ENCODE peak calls at places on chromosomes 1 and 21, in six cellular contexts. Z is OCI-LY7; E is CD4-positive, alpha-beta T cell; B is psoas muscle; Q is Peyer's patch; N is breast epithelium. R is an unnamed sample.

GRCh38 chr1:180280617-180281016 is 50.6 kb downstream of the LHX4 start:
- DNase-seq in Z (no peak), E (no peak), B (no peak), Q (no peak), N (no peak), R (no peak)

GRCh38 chr1:153933955-153934354 is 11.2 kb upstream of the GATAD2B start:
- DNase-seq in Z (no peak), E (no peak), B (no peak), Q (peak), N (no peak), R (no peak)

GRCh38 chr1:198876371-198876871 is 237.6 kb downstream of the PTPRC start:
- DNase-seq in Z (no peak), E (no peak), B (no peak), Q (no peak), N (no peak), R (no peak)

GRCh38 chr1:112172294-112172882 is 182.9 kb upstream of the KCND3 start:
- DNase-seq in Z (peak), E (no peak), B (peak), Q (no peak), N (no peak), R (peak)

GRCh38 chr1:229572286-229572685 is 13.8 kb upstream of the ABCB10 start:
- DNase-seq in Z (no peak), E (no peak), B (no peak), Q (no peak), N (no peak), R (no peak)

GRCh38 chr1:200925821-200926220 is 31.1 kb downstream of the INAVA start:
- DNase-seq in Z (no peak), E (no peak), B (no peak), Q (no peak), N (no peak), R (peak)

GRCh38 chr1:11520531-11521233 is 41.7 kb downstream of the DISP3 start:
- DNase-seq in Z (no peak), E (no peak), B (no peak), Q (peak), N (peak), R (no peak)

GRCh38 chr1:19597463-19598309 is 46.4 kb upstream of the NBL1 start:
- DNase-seq in Z (no peak), E (no peak), B (no peak), Q (no peak), N (no peak), R (peak)

GRCh38 chr21:45427331-45428271 is 22.6 kb downstream of the COL18A1 start:
- DNase-seq in Z (no peak), E (no peak), B (peak), Q (peak), N (no peak), R (no peak)

GRCh38 chr1:81606656-81607055 is 194.1 kb upstream of the ADGRL2 start:
- DNase-seq in Z (no peak), E (no peak), B (no peak), Q (no peak), N (no peak), R (no peak)

GRCh38 chr1:172109357-172109756 is 268.1 kb downstream of the DNM3 start:
- DNase-seq in Z (no peak), E (no peak), B (no peak), Q (no peak), N (no peak), R (no peak)

GRCh38 chr1:48597663-48598062 is 125.7 kb upstream of the SPATA6 start:
- DNase-seq in Z (no peak), E (no peak), B (no peak), Q (no peak), N (no peak), R (no peak)

GRCh38 chr1:173332026-173332425 is 124.9 kb upstream of the TNFSF4 start:
- DNase-seq in Z (no peak), E (no peak), B (no peak), Q (no peak), N (no peak), R (no peak)

GRCh38 chr1:221141606-221142285 is 262.5 kb downstream of the HLX start:
- DNase-seq in Z (no peak), E (no peak), B (no peak), Q (no peak), N (no peak), R (no peak)

GRCh38 chr1:35428360-35428759 is 128.8 kb downstream of the KIAA0319L start:
- DNase-seq in Z (no peak), E (no peak), B (no peak), Q (no peak), N (no peak), R (no peak)

GRCh38 chr1:201461783-201462441 is 7.1 kb downstream of the PHLDA3 start:
- DNase-seq in Z (no peak), E (no peak), B (peak), Q (peak), N (peak), R (no peak)

GRCh38 chr1:30750751-30751291 is 6.8 kb downstream of the LAPTM5 start:
- DNase-seq in Z (peak), E (no peak), B (no peak), Q (peak), N (no peak), R (no peak)

GRCh38 chr1:48469616-48470500 is 2.1 kb downstream of the SPATA6 start:
- DNase-seq in Z (peak), E (no peak), B (peak), Q (peak), N (no peak), R (no peak)

GRCh38 chr1:146049436-146049835 is 27.9 kb upstream of the HJV start:
- DNase-seq in Z (no peak), E (no peak), B (peak), Q (no peak), N (no peak), R (no peak)

GRCh38 chr1:204296431-204296988 is 63.2 kb downstream of the PLEKHA6 start:
- DNase-seq in Z (no peak), E (no peak), B (no peak), Q (no peak), N (no peak), R (no peak)

GRCh38 chr1:87024936-87025537 is 110.6 kb downstream of the HS2ST1 start:
- DNase-seq in Z (peak), E (no peak), B (no peak), Q (no peak), N (no peak), R (no peak)

GRCh38 chr1:229882621-229883020 is 184.4 kb upstream of the GALNT2 start:
- DNase-seq in Z (no peak), E (no peak), B (no peak), Q (no peak), N (no peak), R (no peak)

GRCh38 chr21:36704958-36705678 is 6.2 kb downstream of the SIM2 start:
- DNase-seq in Z (no peak), E (no peak), B (no peak), Q (peak), N (no peak), R (no peak)

GRCh38 chr21:37868896-37869295 is 47.4 kb downstream of the KCNJ6 start:
- DNase-seq in Z (no peak), E (no peak), B (no peak), Q (no peak), N (no peak), R (no peak)

GRCh38 chr21:21624674-21625073 is 626.5 kb downstream of the NCAM2 start:
- DNase-seq in Z (no peak), E (no peak), B (no peak), Q (no peak), N (no peak), R (no peak)

GRCh38 chr1:6123083-6123482 is 57.0 kb downstream of the CHD5 start:
- DNase-seq in Z (no peak), E (no peak), B (no peak), Q (no peak), N (no peak), R (no peak)

GRCh38 chr1:30242722-30243465 is 480.5 kb downstream of the MATN1 start:
- DNase-seq in Z (no peak), E (no peak), B (no peak), Q (no peak), N (no peak), R (no peak)

GRCh38 chr1:53346814-53347176 is 18.9 kb upstream of the LRP8 start:
- DNase-seq in Z (no peak), E (no peak), B (no peak), Q (peak), N (peak), R (no peak)

GRCh38 chr1:42962641-42963377 is 4.1 kb upstream of the SLC2A1 start:
- DNase-seq in Z (no peak), E (no peak), B (no peak), Q (no peak), N (no peak), R (no peak)

GRCh38 chr1:205800973-205801703 is 11.9 kb downstream of the SLC41A1 start:
- DNase-seq in Z (no peak), E (no peak), B (no peak), Q (no peak), N (no peak), R (no peak)

GRCh38 chr1:25917996-25918395 is 11.8 kb upstream of the STMN1 start:
- DNase-seq in Z (no peak), E (no peak), B (no peak), Q (no peak), N (no peak), R (no peak)

GRCh38 chr1:55912438-55912837 is 666.9 kb downstream of the PLPP3 start:
- DNase-seq in Z (no peak), E (no peak), B (no peak), Q (no peak), N (no peak), R (no peak)

GRCh38 chr1:89553195-89553584 is 28.6 kb downstream of the LRRC8B start:
- DNase-seq in Z (no peak), E (no peak), B (no peak), Q (no peak), N (no peak), R (no peak)
- H3K27ac ChIP-seq in Z (peak), E (no peak), B (peak), Q (peak), N (peak), R (no peak)

DNA sequence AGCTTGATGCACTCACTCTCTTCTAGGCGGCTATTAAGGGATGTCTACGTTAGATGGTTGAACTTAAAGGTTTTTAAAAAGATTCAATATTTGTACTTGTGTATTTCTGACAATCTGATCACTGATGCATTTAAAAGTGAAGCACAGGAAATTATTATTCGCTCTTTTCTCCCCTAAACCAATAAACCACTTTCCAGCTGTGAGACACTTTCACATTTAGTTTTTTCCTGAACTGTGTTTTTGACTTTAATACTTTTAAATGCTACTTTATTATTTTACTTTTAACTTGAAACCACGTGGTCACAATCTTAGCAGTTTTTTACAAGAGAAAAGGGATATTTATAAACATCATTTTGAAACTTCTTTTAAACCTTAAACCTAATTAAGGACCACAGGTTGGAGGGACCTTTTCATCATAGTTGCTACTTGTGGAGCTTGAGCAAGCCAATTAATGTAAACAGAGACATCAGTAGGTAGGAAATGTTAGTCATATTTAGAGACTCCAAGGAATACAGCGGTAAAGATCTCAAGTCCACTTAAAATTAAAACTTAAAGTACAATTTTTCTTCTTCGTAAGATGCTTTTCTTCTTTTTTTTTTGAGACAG is 9.2 kb downstream of the WDR26 start:
- DNase-seq in Z (no peak), E (no peak), B (no peak), Q (no peak), N (no peak), R (no peak)
- H3K27ac ChIP-seq in Z (peak), E (no peak), B (no peak), Q (no peak), N (no peak), R (peak)

GRCh38 chr1:22490309-22490708 is 38.7 kb downstream of the ZBTB40 start:
- DNase-seq in Z (no peak), E (no peak), B (no peak), Q (no peak), N (no peak), R (no peak)

GRCh38 chr1:22496536-22497160 is 45.0 kb downstream of the ZBTB40 start:
- DNase-seq in Z (no peak), E (no peak), B (no peak), Q (no peak), N (no peak), R (no peak)

GRCh38 chr1:22491995-22492726 is 40.5 kb downstream of the ZBTB40 start:
- DNase-seq in Z (no peak), E (no peak), B (no peak), Q (no peak), N (no peak), R (no peak)

GRCh38 chr1:22494144-22494543 is 42.5 kb downstream of the ZBTB40 start:
- DNase-seq in Z (peak), E (no peak), B (no peak), Q (no peak), N (no peak), R (no peak)

GRCh38 chr1:22494943-22495579 is 43.4 kb downstream of the ZBTB40 start:
- DNase-seq in Z (no peak), E (no peak), B (no peak), Q (no peak), N (no peak), R (no peak)
- H3K27ac ChIP-seq in Z (no peak), E (no peak), B (no peak), Q (no peak), N (peak), R (no peak)

DNA sequence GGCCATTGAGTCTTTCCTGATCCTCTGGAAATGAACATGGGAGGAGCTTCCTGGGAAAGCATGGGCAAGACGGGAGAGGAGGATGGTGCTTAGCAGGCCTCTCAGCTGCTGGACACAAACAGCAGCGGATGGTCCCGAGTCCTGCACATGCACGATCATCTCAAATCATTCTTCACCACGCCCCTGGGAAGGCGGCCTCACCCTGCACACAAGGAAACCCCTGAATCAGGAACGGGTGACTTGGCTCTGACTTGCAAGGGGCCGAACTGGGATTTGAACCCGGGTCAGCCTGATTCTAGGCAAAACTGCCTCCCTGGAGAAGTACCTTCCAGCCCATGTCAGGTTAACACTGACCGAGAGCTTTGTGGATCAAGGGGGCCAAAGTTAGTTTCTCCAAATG is 134.8 kb upstream of the WNT4 start:
- DNase-seq in Z (no peak), E (no peak), B (no peak), Q (no peak), N (no peak), R (no peak)
- H3K27ac ChIP-seq in Z (no peak), E (no peak), B (no peak), Q (no peak), N (no peak), R (no peak)

DNA sequence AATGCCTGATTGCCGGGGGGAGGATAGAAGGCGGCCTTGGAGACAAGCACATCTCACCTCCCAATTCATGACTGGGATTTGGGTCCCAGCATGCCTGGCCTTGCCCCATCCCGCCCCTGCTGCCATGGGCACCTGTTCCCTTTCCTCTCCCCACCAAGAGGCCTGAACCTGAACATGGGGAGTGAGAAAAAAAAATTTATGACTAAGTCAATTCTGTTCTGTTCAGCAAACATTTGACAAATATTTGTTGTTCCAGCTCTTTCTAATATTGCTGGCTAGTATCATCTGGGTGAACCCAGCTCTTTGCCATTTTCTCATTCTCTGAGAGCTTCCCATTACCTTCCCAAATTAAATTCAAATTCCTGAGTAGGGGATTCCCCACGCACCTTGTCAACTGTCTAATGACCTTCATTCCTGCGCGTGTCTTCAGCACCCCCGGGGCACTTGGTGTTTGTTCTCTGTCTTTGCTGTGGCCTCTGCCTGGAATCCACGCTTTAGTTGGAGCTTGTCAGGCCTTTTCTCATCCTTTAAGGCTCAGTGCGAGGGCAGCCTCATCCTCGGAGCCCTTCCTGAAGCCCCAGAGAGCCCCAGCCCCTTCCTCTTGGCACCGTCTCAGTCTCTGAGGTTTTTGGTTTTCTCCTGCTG is 42.7 kb downstream of the ARHGEF10L start:
- DNase-seq in Z (no peak), E (no peak), B (no peak), Q (no peak), N (peak), R (no peak)
- H3K27ac ChIP-seq in Z (no peak), E (no peak), B (no peak), Q (peak), N (peak), R (no peak)

DNA sequence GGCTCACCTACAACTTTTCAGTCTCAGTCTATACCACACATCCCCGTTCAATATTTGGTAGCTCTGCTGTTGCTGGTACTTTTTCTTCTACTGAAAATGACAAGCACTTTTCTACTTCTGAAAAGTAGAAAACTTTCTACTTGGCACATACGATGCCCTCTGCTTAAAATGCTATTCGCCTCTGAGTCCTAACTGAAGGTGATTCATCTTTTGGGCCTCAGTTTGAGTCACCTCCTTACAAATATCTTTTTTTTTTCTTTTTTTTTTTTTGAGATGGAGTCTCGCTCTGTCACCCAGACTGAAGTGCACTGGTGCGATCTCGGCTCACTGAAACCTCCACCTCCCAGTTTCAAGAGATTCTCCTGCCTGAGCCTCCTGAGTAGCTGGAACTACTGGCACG is 136.0 kb upstream of the CYYR1 start:
- DNase-seq in Z (no peak), E (no peak), B (no peak), Q (no peak), N (no peak), R (no peak)
- H3K27ac ChIP-seq in Z (no peak), E (no peak), B (no peak), Q (no peak), N (no peak), R (no peak)

DNA sequence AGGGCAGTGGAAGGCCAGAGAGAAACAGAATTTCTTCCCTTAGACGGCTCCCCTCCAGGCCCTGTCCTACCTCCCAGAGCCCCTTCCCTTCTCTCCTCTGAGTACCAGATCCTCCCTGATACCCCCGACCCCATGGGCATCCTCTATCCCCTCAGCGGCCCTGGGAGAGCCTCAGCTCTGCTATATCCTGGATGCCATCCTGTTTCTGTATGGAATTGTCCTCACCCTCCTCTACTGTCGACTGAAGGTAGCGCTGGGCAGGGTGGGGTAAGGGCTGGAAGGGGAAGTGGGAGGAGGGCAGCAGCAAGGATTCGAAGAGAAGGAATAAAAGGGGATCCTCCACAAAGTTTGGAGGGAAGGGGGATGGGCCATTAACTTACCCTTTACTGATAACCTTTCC is 2.7 kb downstream of the FCER1G start:
- DNase-seq in Z (no peak), E (no peak), B (no peak), Q (no peak), N (no peak), R (no peak)
- H3K27ac ChIP-seq in Z (peak), E (peak), B (no peak), Q (peak), N (peak), R (peak)

DNA sequence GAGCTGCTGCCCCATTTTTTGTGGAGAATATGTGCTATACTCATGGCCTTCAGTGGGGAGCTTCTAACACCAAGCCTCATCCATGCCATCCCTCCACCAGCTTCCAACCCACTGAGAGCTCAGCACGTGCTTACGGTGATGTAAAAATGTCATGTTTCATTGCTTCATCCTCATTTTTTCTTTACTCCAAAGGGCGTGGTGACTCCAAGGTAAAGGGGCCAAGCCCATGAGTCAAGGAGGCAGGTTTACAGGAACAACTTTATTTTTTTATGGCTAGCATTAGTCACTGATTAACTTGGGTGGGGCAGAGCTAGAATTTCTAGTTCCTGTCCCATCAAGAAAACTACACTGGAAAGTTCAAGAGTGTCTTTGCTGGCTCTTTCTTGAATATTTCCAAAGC is at the start of gene C1orf226:
- DNase-seq in Z (no peak), E (no peak), B (no peak), Q (peak), N (no peak), R (no peak)
- H3K27ac ChIP-seq in Z (no peak), E (no peak), B (no peak), Q (peak), N (no peak), R (no peak)

DNA sequence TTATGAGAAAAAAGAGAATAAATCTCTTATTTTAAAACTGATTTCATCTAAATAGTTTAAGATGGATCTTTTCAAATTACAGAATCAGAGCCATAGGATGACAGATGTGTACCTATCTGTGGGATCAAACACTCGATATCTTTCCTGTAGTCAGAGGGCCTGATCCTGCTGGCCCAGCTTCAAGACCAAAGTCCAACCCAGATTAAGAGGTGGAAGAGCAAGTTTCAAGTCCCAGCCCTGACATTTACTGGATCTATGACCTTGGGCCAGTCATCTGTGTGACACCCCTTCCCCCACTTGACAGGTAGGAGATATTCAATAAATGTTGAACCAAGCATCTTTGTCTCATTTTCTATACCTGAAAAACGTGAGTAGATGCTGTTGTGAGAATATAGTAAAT is 140.7 kb downstream of the FAM78B start:
- DNase-seq in Z (no peak), E (no peak), B (no peak), Q (no peak), N (no peak), R (no peak)
- H3K27ac ChIP-seq in Z (no peak), E (no peak), B (no peak), Q (no peak), N (no peak), R (no peak)